ENCODE peak calls at places on chromosomes 13 and 19, in five cellular contexts. D is A673, Q is B cell, B is tibial artery, T is NCI-H1092. H is an unnamed sample.
A peak's percentile ranks its signal among the peaks of the same experiment; 100 is the strongest.

GRCh38 chr19:32519023-32519422 is 62.0 kb upstream of the PDCD5 start:
- DNase-seq in D (peak; percentile 29), Q (no peak), B (no peak), T (no peak), H (no peak)

GRCh38 chr19:31066385-31066784 is 282.9 kb downstream of the TSHZ3 start:
- DNase-seq in D (peak; percentile 86), Q (no peak), B (no peak), T (no peak), H (peak; percentile 38)

GRCh38 chr19:51181913-51182419 is 39.9 kb downstream of the SIGLEC7 start:
- DNase-seq in D (peak; percentile 69), Q (no peak), B (no peak), T (no peak), H (no peak)

GRCh38 chr19:17872251-17873001 is 681 bp downstream of the SLC5A5 start:
- DNase-seq in D (no peak), Q (no peak), B (no peak), T (no peak), H (no peak)

GRCh38 chr19:16441661-16442071 is 30.1 kb downstream of the EPS15L1 start:
- DNase-seq in D (peak; percentile 37), Q (peak; percentile 38), B (no peak), T (peak; percentile 4), H (no peak)

GRCh38 chr13:110334256-110334655 is 27.2 kb downstream of the COL4A2 start:
- DNase-seq in D (no peak), Q (no peak), B (peak; percentile 34), T (no peak), H (no peak)

GRCh38 chr13:35500071-35500595 is 23.6 kb upstream of the MAB21L1 start:
- DNase-seq in D (no peak), Q (no peak), B (no peak), T (no peak), H (no peak)

GRCh38 chr13:52851153-52851962 is 2.9 kb upstream of the PCDH8 start:
- DNase-seq in D (peak; percentile 64), Q (no peak), B (no peak), T (peak; percentile 31), H (no peak)

GRCh38 chr19:40503300-40503699 is 36.5 kb downstream of the SPTBN4 start:
- DNase-seq in D (no peak), Q (no peak), B (no peak), T (no peak), H (no peak)

GRCh38 chr19:17108453-17108784 is 32.8 kb downstream of the MYO9B start:
- DNase-seq in D (no peak), Q (peak; percentile 48), B (no peak), T (no peak), H (no peak)

GRCh38 chr13:23350009-23350408 is 83.5 kb downstream of the SACS start:
- DNase-seq in D (no peak), Q (no peak), B (no peak), T (no peak), H (no peak)

GRCh38 chr13:44337581-44337980 is 36.0 kb upstream of the SERP2 start:
- DNase-seq in D (no peak), Q (no peak), B (no peak), T (no peak), H (no peak)

GRCh38 chr13:36839281-36839680 is 20.3 kb downstream of the RFXAP start:
- DNase-seq in D (no peak), Q (no peak), B (no peak), T (no peak), H (no peak)

GRCh38 chr13:113090806-113091205 is 14.8 kb upstream of the F7 start:
- DNase-seq in D (no peak), Q (no peak), B (no peak), T (no peak), H (no peak)

GRCh38 chr19:7492142-7493055 is 3.6 kb upstream of the PEX11G start:
- DNase-seq in D (no peak), Q (no peak), B (no peak), T (no peak), H (no peak)

GRCh38 chr19:10290439-10290875 is 705 bp downstream of the ICAM5 start:
- DNase-seq in D (peak; percentile 41), Q (no peak), B (no peak), T (no peak), H (no peak)

GRCh38 chr13:98571955-98572662 is 4.8 kb downstream of the STK24 start:
- DNase-seq in D (peak; percentile 39), Q (no peak), B (no peak), T (peak; percentile 54), H (no peak)

H was measured in keratinocyte.